ENCODE peak calls at places on chromosome 5, in four cellular contexts. O is GM10248; C is COR-L47; M is CD4-positive, alpha-beta T cell. L is an unnamed sample.

GRCh38 chr5:78509884-78510769 is 138.4 kb downstream of the LHFPL2 start:
- DNase-seq in O (peak; percentile 75), C (peak; percentile 50), M (peak; percentile 43), L (no peak)

GRCh38 chr5:66151030-66151429 is 6.9 kb downstream of the SREK1 start:
- DNase-seq in O (no peak), C (no peak), M (no peak), L (no peak)

GRCh38 chr5:60382761-60383160 is 317.2 kb downstream of the DEPDC1B start:
- DNase-seq in O (peak; percentile 29), C (no peak), M (no peak), L (no peak)

GRCh38 chr5:143083006-143083405 is 312.8 kb downstream of the ARHGAP26 start:
- DNase-seq in O (no peak), C (no peak), M (no peak), L (no peak)

GRCh38 chr5:135239461-135240282 is 159.4 kb downstream of the MACROH2A1 start:
- DNase-seq in O (no peak), C (no peak), M (peak; percentile 16), L (no peak)

GRCh38 chr5:52844885-52845284 is 57.2 kb downstream of the ITGA1 start:
- DNase-seq in O (no peak), C (no peak), M (no peak), L (no peak)

GRCh38 chr5:93831449-93831848 is 90.0 kb upstream of the POU5F2 start:
- DNase-seq in O (no peak), C (no peak), M (no peak), L (no peak)

GRCh38 chr5:131679911-131680310 is 44.9 kb upstream of the RAPGEF6 start:
- DNase-seq in O (no peak), C (no peak), M (no peak), L (no peak)

GRCh38 chr5:87277279-87277835 is 9.7 kb downstream of the RASA1 start:
- DNase-seq in O (no peak), C (no peak), M (no peak), L (no peak)

GRCh38 chr5:172770374-172770674 is 671 bp downstream of the DUSP1 start:
- DNase-seq in O (no peak), C (no peak), M (no peak), L (no peak)

GRCh38 chr5:5025774-5026406 is 114.2 kb upstream of the ADAMTS16 start:
- DNase-seq in O (no peak), C (peak; percentile 30), M (no peak), L (peak; percentile 30)

GRCh38 chr5:90549223-90549622 is 9.4 kb upstream of the ADGRV1 start:
- DNase-seq in O (no peak), C (no peak), M (no peak), L (no peak)

GRCh38 chr5:55629790-55630189 is 82.3 kb downstream of the SLC38A9 start:
- DNase-seq in O (no peak), C (no peak), M (no peak), L (no peak)

GRCh38 chr5:177514541-177514940 is 2.2 kb downstream of the DDX41 start:
- DNase-seq in O (no peak), C (no peak), M (no peak), L (no peak)

GRCh38 chr5:64811050-64811640 is 42.4 kb downstream of the CWC27 start:
- DNase-seq in O (peak; percentile 24), C (peak; percentile 43), M (no peak), L (peak; percentile 70)

GRCh38 chr5:159412284-159413046 is 82.2 kb upstream of the IL12B start:
- DNase-seq in O (peak; percentile 22), C (no peak), M (peak; percentile 44), L (no peak)

GRCh38 chr5:180171568-180172094 is 37.4 kb downstream of the RASGEF1C start:
- DNase-seq in O (no peak), C (no peak), M (no peak), L (no peak)

GRCh38 chr5:157670662-157671591 is at the start of gene C5orf52:
- DNase-seq in O (peak; percentile 57), C (no peak), M (no peak), L (peak; percentile 34)

GRCh38 chr5:55521903-55522302 is 12.9 kb downstream of the PLPP1 start:
- DNase-seq in O (no peak), C (no peak), M (no peak), L (no peak)

GRCh38 chr5:124824637-124825158 is 78.3 kb upstream of the ZNF608 start:
- DNase-seq in O (no peak), C (no peak), M (no peak), L (peak; percentile 16)

GRCh38 chr5:170333161-170333909 is 35.8 kb upstream of the LCP2 start:
- DNase-seq in O (no peak), C (peak; percentile 71), M (peak; percentile 56), L (peak; percentile 27)

GRCh38 chr5:1110930-1111726 is 735 bp downstream of the SLC12A7 start:
- DNase-seq in O (peak; percentile 58), C (no peak), M (no peak), L (no peak)

GRCh38 chr5:127428748-127429147 is 88.7 kb upstream of the PRRC1 start:
- DNase-seq in O (no peak), C (no peak), M (no peak), L (no peak)

GRCh38 chr5:117054808-117055398 is 480.3 kb upstream of the SEMA6A start:
- DNase-seq in O (no peak), C (peak; percentile 55), M (no peak), L (no peak)

GRCh38 chr5:107418071-107418470 is 252.7 kb downstream of the EFNA5 start:
- DNase-seq in O (no peak), C (no peak), M (no peak), L (no peak)

GRCh38 chr5:175337680-175338079 is 106.3 kb downstream of the DRD1 start:
- DNase-seq in O (no peak), C (no peak), M (no peak), L (no peak)

GRCh38 chr5:138470322-138471285 is 5.3 kb downstream of the EGR1 start:
- DNase-seq in O (no peak), C (no peak), M (no peak), L (no peak)

GRCh38 chr5:53643445-53643844 is 83.0 kb downstream of the NDUFS4 start:
- DNase-seq in O (no peak), C (no peak), M (no peak), L (no peak)

L was measured in NCI-H2227 treated with DMSO at 0.1 percent for 48 hours.